ENCODE peak calls at places on chromosomes 11 and 22, in five cellular contexts. One of them, this sample, is unnamed.

GRCh38 chr11:108852701-108853100 is 187.8 kb downstream of the DDX10 start:
- DNase-seq in cardiac muscle cell: peak; percentile 39
- DNase-seq in AG09309: no peak
- DNase-seq in cardiac fibroblast: peak; percentile 56
- DNase-seq in psoas muscle: no peak
- DNase-seq in this sample: peak; percentile 64

GRCh38 chr11:130448416-130449068 is at the start of gene ADAMTS15:
- DNase-seq in cardiac muscle cell: peak; percentile 95
- DNase-seq in AG09309: no peak
- DNase-seq in cardiac fibroblast: peak; percentile 95
- DNase-seq in psoas muscle: peak; percentile 81
- DNase-seq in this sample: no peak

GRCh38 chr11:7514099-7514725 is 413 bp downstream of the PPFIBP2 start:
- DNase-seq in cardiac muscle cell: no peak
- DNase-seq in cardiac fibroblast: no peak
- DNase-seq in AG09309: no peak
- DNase-seq in psoas muscle: peak; percentile 39
- DNase-seq in this sample: no peak

GRCh38 chr11:1160231-1161101 is 2.7 kb downstream of the MUC5AC start:
- DNase-seq in AG09309: no peak
- DNase-seq in cardiac fibroblast: no peak
- DNase-seq in cardiac muscle cell: no peak
- DNase-seq in psoas muscle: peak; percentile 11
- DNase-seq in this sample: no peak

GRCh38 chr11:67022341-67022933 is 497 bp upstream of the SYT12 start:
- DNase-seq in psoas muscle: peak; percentile 44
- DNase-seq in AG09309: no peak
- DNase-seq in cardiac fibroblast: peak; percentile 70
- DNase-seq in cardiac muscle cell: peak; percentile 70
- DNase-seq in this sample: no peak

GRCh38 chr22:49534386-49534785 is 293.3 kb downstream of the BRD1 start:
- DNase-seq in AG09309: no peak
- DNase-seq in cardiac muscle cell: no peak
- DNase-seq in psoas muscle: no peak
- DNase-seq in cardiac fibroblast: no peak
- DNase-seq in this sample: no peak

GRCh38 chr11:106601637-106602297 is 416.5 kb downstream of the GUCY1A2 start:
- DNase-seq in AG09309: no peak
- DNase-seq in cardiac muscle cell: no peak
- DNase-seq in cardiac fibroblast: no peak
- DNase-seq in psoas muscle: no peak
- DNase-seq in this sample: no peak

GRCh38 chr11:72349616-72350218 is 84.6 kb downstream of the CLPB start:
- DNase-seq in cardiac fibroblast: no peak
- DNase-seq in AG09309: no peak
- DNase-seq in psoas muscle: peak; percentile 76
- DNase-seq in cardiac muscle cell: peak; percentile 20
- DNase-seq in this sample: no peak

GRCh38 chr22:32564170-32565001 is 89.8 kb downstream of the FBXO7 start:
- DNase-seq in cardiac fibroblast: peak; percentile 48
- DNase-seq in cardiac muscle cell: peak; percentile 29
- DNase-seq in psoas muscle: peak; percentile 50
- DNase-seq in AG09309: no peak
- DNase-seq in this sample: no peak

GRCh38 chr11:133964946-133965632 is 8.3 kb upstream of the IGSF9B start:
- DNase-seq in AG09309: peak; percentile 7
- DNase-seq in cardiac muscle cell: peak; percentile 59
- DNase-seq in psoas muscle: no peak
- DNase-seq in cardiac fibroblast: peak; percentile 70
- DNase-seq in this sample: no peak

GRCh38 chr22:50737728-50738648 is at the start of gene ACR:
- DNase-seq in cardiac fibroblast: no peak
- DNase-seq in AG09309: no peak
- DNase-seq in psoas muscle: no peak
- DNase-seq in cardiac muscle cell: no peak
- DNase-seq in this sample: no peak

GRCh38 chr22:47888807-47889206 is 1126.4 kb downstream of the TBC1D22A start:
- DNase-seq in psoas muscle: no peak
- DNase-seq in cardiac fibroblast: no peak
- DNase-seq in cardiac muscle cell: no peak
- DNase-seq in AG09309: no peak
- DNase-seq in this sample: no peak

GRCh38 chr11:127080735-127081134 is 80.2 kb upstream of the KIRREL3 start:
- DNase-seq in cardiac fibroblast: no peak
- DNase-seq in AG09309: no peak
- DNase-seq in psoas muscle: no peak
- DNase-seq in cardiac muscle cell: no peak
- DNase-seq in this sample: no peak

DNA sequence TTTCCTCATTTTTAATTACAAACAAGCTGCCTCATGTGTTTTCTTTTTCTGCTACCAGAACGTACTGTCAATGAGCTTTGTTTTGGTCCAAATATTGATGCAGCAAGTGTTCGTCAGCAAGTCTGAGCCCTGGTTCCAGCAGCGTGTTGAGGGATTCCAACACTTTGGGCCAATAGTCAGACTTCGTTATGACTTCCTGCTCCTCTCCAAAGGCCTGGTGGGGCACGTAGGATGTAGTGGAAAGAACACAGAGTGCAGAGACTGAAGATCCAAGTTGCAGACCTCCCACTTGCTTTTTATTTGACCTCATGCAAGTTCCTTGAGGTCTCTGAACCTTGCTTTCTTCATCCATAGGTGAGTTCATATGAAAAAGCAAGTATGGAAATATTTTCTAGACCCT is 138.2 kb downstream of the BBOX1 start:
- DNase-seq in cardiac muscle cell: no peak
- DNase-seq in psoas muscle: no peak
- DNase-seq in AG09309: no peak
- DNase-seq in cardiac fibroblast: no peak
- DNase-seq in this sample: no peak
- H3K4me3 ChIP-seq in cardiac muscle cell: no peak overlapping the region
- H3K4me3 ChIP-seq in psoas muscle: no peak overlapping the region
- H3K4me3 ChIP-seq in AG09309: no peak overlapping the region
- H3K4me3 ChIP-seq in cardiac fibroblast: no peak overlapping the region
- H3K4me3 ChIP-seq in this sample: no peak overlapping the region

GRCh38 chr22:38125731-38126344 is 15.4 kb upstream of the BAIAP2L2 start:
- DNase-seq in cardiac muscle cell: no peak
- DNase-seq in cardiac fibroblast: no peak
- DNase-seq in AG09309: no peak
- DNase-seq in psoas muscle: no peak
- DNase-seq in this sample: no peak
- H3K4me3 ChIP-seq in cardiac muscle cell: no peak overlapping the region
- H3K4me3 ChIP-seq in cardiac fibroblast: no peak overlapping the region
- H3K4me3 ChIP-seq in AG09309: no peak overlapping the region
- H3K4me3 ChIP-seq in psoas muscle: no peak overlapping the region
- H3K4me3 ChIP-seq in this sample: no peak overlapping the region

DNA sequence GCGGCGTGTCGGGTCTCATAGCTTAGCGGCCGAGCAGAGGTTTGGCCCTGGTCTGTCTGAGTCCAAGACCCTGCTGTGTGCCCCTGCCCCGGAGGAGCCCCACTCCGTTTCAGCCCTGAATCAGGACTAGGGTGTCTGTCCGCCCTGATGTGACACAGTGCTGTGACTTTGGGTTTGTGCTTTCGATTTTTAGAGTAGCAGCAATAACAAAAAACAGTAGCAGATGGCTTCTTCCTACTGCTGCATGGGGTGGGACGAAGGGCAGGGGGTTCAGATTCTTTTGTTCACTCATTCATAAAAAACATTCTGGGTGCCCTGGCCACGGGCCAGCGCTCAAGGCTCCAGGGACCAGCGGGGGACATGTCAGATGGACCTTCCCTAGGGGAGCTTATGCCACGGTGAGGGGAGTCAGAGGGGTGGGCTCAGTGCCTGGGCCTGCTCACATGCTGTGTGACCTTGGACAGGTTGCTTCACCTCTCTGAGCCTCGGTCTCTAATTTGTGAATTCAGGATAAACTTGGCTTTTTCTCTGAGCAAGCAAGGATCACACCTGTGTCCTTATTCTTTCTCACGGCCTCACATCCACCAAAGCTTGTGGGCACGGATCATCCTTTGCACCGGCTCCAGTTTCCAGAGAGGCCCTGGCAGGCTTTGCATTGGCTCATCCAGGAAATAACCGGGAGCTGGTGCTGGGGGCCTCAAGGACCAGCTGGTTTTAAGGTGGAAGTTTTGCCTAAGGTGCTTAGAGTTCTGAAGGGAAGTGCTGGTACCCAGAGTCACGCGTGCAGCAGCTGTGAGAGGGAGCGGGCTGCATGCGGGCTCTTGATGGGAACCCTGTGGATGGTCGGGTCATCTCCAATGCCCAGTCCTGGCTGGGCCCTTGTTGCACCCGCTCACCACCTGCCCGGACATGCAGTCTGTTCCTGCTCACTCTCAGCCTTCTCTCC is 24.4 kb upstream of the PRR5 start:
- DNase-seq in cardiac muscle cell: no peak
- DNase-seq in AG09309: no peak
- DNase-seq in psoas muscle: peak; percentile 9
- DNase-seq in cardiac fibroblast: no peak
- DNase-seq in this sample: peak; percentile 71
- H3K4me3 ChIP-seq in cardiac muscle cell: no peak overlapping the region
- H3K4me3 ChIP-seq in AG09309: no peak overlapping the region
- H3K4me3 ChIP-seq in psoas muscle: no peak overlapping the region
- H3K4me3 ChIP-seq in cardiac fibroblast: no peak overlapping the region
- H3K4me3 ChIP-seq in this sample: peak overlapping the region; percentile 32

DNA sequence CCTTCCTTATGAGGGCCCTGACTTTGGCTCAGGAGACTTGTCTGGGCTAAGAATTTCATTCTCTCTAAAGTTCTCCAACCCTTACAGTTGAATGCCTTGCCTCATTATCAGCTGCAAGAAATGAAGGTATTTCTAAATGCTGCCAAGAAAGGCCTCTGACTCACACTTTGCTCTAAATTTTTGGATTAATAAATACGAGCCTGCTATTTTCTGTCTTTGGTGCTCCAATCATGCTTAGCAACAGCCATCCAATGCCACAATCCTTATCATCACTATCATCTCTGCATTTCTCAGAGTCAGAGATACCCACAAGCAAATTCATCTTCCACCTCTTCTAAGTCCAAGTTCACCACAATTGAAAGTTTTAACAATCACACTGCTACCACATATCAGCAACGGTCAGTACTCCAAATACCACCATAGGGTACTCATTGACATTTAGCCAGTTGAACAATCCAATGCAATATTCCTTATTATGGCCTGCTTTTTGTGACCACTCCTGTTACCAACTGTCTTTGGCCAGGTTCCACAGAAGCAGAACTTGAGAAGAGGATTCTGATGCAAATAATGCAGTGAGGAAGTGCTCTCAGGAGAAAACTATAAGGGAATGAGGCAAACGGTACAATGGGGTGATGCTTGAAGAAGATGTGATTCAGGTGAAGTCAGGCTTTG is 5.7 kb downstream of the PATE2 start:
- DNase-seq in AG09309: peak; percentile 43
- DNase-seq in cardiac fibroblast: peak; percentile 89
- DNase-seq in cardiac muscle cell: peak; percentile 93
- DNase-seq in psoas muscle: no peak
- DNase-seq in this sample: no peak
- H3K4me3 ChIP-seq in AG09309: no peak overlapping the region
- H3K4me3 ChIP-seq in cardiac fibroblast: no peak overlapping the region
- H3K4me3 ChIP-seq in cardiac muscle cell: no peak overlapping the region
- H3K4me3 ChIP-seq in psoas muscle: no peak overlapping the region
- H3K4me3 ChIP-seq in this sample: no peak overlapping the region

GRCh38 chr11:125873881-125874555 is 13.4 kb upstream of the HYLS1 start:
- DNase-seq in AG09309: no peak
- DNase-seq in psoas muscle: no peak
- DNase-seq in cardiac fibroblast: no peak
- DNase-seq in cardiac muscle cell: no peak
- DNase-seq in this sample: no peak
- H3K4me3 ChIP-seq in AG09309: no peak overlapping the region
- H3K4me3 ChIP-seq in psoas muscle: no peak overlapping the region
- H3K4me3 ChIP-seq in cardiac fibroblast: peak overlapping the region; percentile 22
- H3K4me3 ChIP-seq in cardiac muscle cell: no peak overlapping the region
- H3K4me3 ChIP-seq in this sample: no peak overlapping the region